ENCODE peak calls at places on chromosomes 2 and 18, in eight cellular contexts. W, O, I, M, L, N, Z and Q are unnamed samples.

GRCh38 chr18:75799449-75800330 is 372.2 kb upstream of the SMIM21 start:
- DNase-seq in O (no peak), W (no peak), L (peak), I (no peak), Z (no peak), M (peak), N (no peak), Q (peak)

GRCh38 chr2:203730076-203730729 is 23.8 kb downstream of the CD28 start:
- DNase-seq in O (no peak), L (no peak), Z (no peak), M (peak), N (no peak), I (no peak), W (peak), Q (no peak)

GRCh38 chr18:22103664-22104031 is 65.7 kb upstream of the GATA6 start:
- DNase-seq in M (no peak), Z (no peak), I (no peak), L (no peak), W (no peak), O (no peak), N (no peak), Q (no peak)

GRCh38 chr2:105324732-105325131 is 4.8 kb downstream of the TGFBRAP1 start:
- DNase-seq in Z (no peak), O (no peak), W (no peak), N (peak), L (peak), M (peak), I (no peak), Q (peak)

GRCh38 chr2:228703099-228703498 is 521.6 kb upstream of the SPHKAP start:
- DNase-seq in Z (no peak), W (no peak), O (no peak), L (no peak), I (no peak), N (no peak), M (no peak), Q (no peak)

GRCh38 chr2:197278804-197279763 is 31.5 kb downstream of the ANKRD44 start:
- DNase-seq in Z (no peak), M (peak), O (no peak), W (no peak), L (no peak), N (no peak), I (no peak), Q (peak)

GRCh38 chr2:237400199-237400598 is 13.8 kb downstream of the COL6A3 start:
- DNase-seq in O (no peak), M (no peak), N (no peak), Z (no peak), L (no peak), I (no peak), W (no peak), Q (no peak)

GRCh38 chr2:10462178-10463083 is 14.3 kb upstream of the ODC1 start:
- DNase-seq in N (no peak), L (no peak), M (no peak), I (no peak), W (no peak), Z (no peak), O (no peak), Q (no peak)

GRCh38 chr2:240394549-240394948 is 40.9 kb upstream of the GPC1 start:
- DNase-seq in N (no peak), M (no peak), W (no peak), L (no peak), Z (no peak), O (no peak), I (no peak), Q (no peak)

GRCh38 chr2:179211355-179211754 is 53.3 kb downstream of the SESTD1 start:
- DNase-seq in L (no peak), Z (no peak), O (no peak), M (no peak), N (no peak), I (no peak), W (no peak), Q (no peak)

GRCh38 chr2:71742953-71743601 is 289.7 kb downstream of the DYSF start:
- DNase-seq in Z (peak), O (peak), L (peak), N (peak), I (peak), W (no peak), M (peak), Q (peak)

GRCh38 chr2:153311432-153311831 is 167.1 kb downstream of the RPRM start:
- DNase-seq in L (no peak), M (no peak), O (no peak), I (peak), W (no peak), N (no peak), Z (no peak), Q (no peak)

GRCh38 chr2:84708442-84708841 is 172.4 kb downstream of the TRABD2A start:
- DNase-seq in O (no peak), Z (no peak), W (no peak), L (no peak), N (no peak), M (no peak), I (no peak), Q (no peak)

GRCh38 chr2:167335627-167336026 is 447.3 kb downstream of the XIRP2 start:
- DNase-seq in L (no peak), N (peak), M (peak), O (no peak), I (no peak), Z (no peak), W (no peak), Q (no peak)

GRCh38 chr18:11857177-11857887 is 6.1 kb downstream of the CHMP1B start:
- DNase-seq in O (peak), Z (peak), L (peak), W (peak), M (peak), N (peak), I (peak), Q (peak)

GRCh38 chr18:70453058-70453775 is 164.4 kb downstream of the SOCS6 start:
- DNase-seq in N (peak), W (peak), L (peak), I (no peak), O (no peak), M (peak), Z (no peak), Q (no peak)

GRCh38 chr18:261398-262073 is 6.3 kb downstream of the THOC1 start:
- DNase-seq in I (no peak), N (no peak), M (peak), L (peak), Z (no peak), W (no peak), O (no peak), Q (no peak)

GRCh38 chr2:110948027-110948687 is 172.6 kb upstream of the BCL2L11 start:
- DNase-seq in Z (no peak), L (no peak), O (no peak), W (no peak), N (no peak), M (no peak), I (no peak), Q (no peak)

GRCh38 chr2:111900859-111901258 is 2.5 kb downstream of the MERTK start:
- DNase-seq in Z (no peak), O (no peak), N (no peak), L (no peak), I (no peak), W (no peak), M (peak), Q (no peak)

GRCh38 chr2:167756427-167756826 is 491.0 kb downstream of the STK39 start:
- DNase-seq in Z (no peak), N (no peak), I (no peak), M (peak), L (no peak), O (no peak), W (no peak), Q (peak)

GRCh38 chr2:120635146-120635545 is 100.5 kb upstream of the GLI2 start:
- DNase-seq in L (no peak), M (no peak), W (no peak), Z (no peak), N (no peak), O (no peak), I (no peak), Q (no peak)

GRCh38 chr2:172196768-172197322 is 94.1 kb upstream of the DLX2 start:
- DNase-seq in O (no peak), L (peak), M (peak), Z (no peak), N (peak), W (peak), I (no peak), Q (no peak)

GRCh38 chr2:215531284-215531683 is 95.4 kb upstream of the FN1 start:
- DNase-seq in O (no peak), Z (no peak), I (no peak), N (no peak), W (no peak), L (peak), M (peak), Q (peak)

GRCh38 chr2:8669157-8669852 is 12.6 kb upstream of the ID2 start:
- DNase-seq in O (no peak), I (peak), W (no peak), M (peak), Z (no peak), L (peak), N (no peak), Q (peak)

GRCh38 chr2:656676-657075 is 20.5 kb downstream of the TMEM18 start:
- DNase-seq in N (no peak), Z (no peak), M (no peak), L (no peak), W (no peak), I (no peak), O (no peak), Q (no peak)

GRCh38 chr18:7497081-7497480 is 70.0 kb upstream of the PTPRM start:
- DNase-seq in Z (no peak), O (no peak), L (no peak), I (no peak), W (no peak), M (no peak), N (no peak), Q (no peak)

GRCh38 chr2:88707003-88707402 is 15.5 kb downstream of the RPIA start:
- DNase-seq in I (no peak), O (no peak), Z (no peak), W (no peak), N (no peak), L (no peak), M (no peak), Q (no peak)

GRCh38 chr2:27844821-27845255 is 45.3 kb downstream of the RBKS start:
- DNase-seq in I (no peak), L (no peak), W (no peak), M (peak), N (no peak), O (no peak), Z (no peak), Q (no peak)

GRCh38 chr2:54208364-54209240 is 47.4 kb downstream of the TSPYL6 start:
- DNase-seq in W (no peak), L (peak), N (peak), O (no peak), I (no peak), M (peak), Z (no peak), Q (no peak)

GRCh38 chr2:11506611-11506969 is 27.3 kb upstream of the GREB1 start:
- DNase-seq in M (no peak), W (no peak), O (no peak), N (no peak), Z (no peak), L (no peak), I (no peak), Q (no peak)

GRCh38 chr2:109644571-109645275 is 30.6 kb downstream of the SOWAHC start:
- DNase-seq in O (no peak), L (peak), M (no peak), I (no peak), Z (no peak), W (no peak), N (no peak), Q (no peak)

GRCh38 chr2:26469092-26469710 is 8.7 kb downstream of the OTOF start:
- DNase-seq in Z (no peak), O (peak), I (no peak), W (peak), M (peak), L (peak), N (peak), Q (no peak)

GRCh38 chr2:119367472-119368099 is 809 bp downstream of the DBI start:
- DNase-seq in O (no peak), Z (no peak), N (peak), I (peak), L (peak), W (no peak), M (peak), Q (no peak)

GRCh38 chr2:55636831-55637230 is 19.4 kb upstream of the PPP4R3B start:
- DNase-seq in I (no peak), M (no peak), N (no peak), W (no peak), Z (no peak), L (no peak), O (no peak), Q (no peak)

GRCh38 chr2:124316133-124316532 is 291.0 kb downstream of the CNTNAP5 start:
- DNase-seq in O (no peak), M (no peak), Z (no peak), L (no peak), W (no peak), I (no peak), N (no peak), Q (no peak)

GRCh38 chr2:163647300-163647699 is 88.5 kb downstream of the FIGN start:
- DNase-seq in Z (no peak), N (no peak), L (no peak), M (no peak), O (no peak), W (no peak), I (no peak), Q (no peak)

GRCh38 chr18:36583155-36583745 is 245.6 kb downstream of the TPGS2 start:
- DNase-seq in O (no peak), M (no peak), W (no peak), I (no peak), Z (no peak), L (no peak), N (no peak), Q (no peak)
- H3K4me3 ChIP-seq in O (no peak), M (no peak), W (no peak), I (no peak), Z (no peak), L (no peak), N (no peak), Q (no peak)

DNA sequence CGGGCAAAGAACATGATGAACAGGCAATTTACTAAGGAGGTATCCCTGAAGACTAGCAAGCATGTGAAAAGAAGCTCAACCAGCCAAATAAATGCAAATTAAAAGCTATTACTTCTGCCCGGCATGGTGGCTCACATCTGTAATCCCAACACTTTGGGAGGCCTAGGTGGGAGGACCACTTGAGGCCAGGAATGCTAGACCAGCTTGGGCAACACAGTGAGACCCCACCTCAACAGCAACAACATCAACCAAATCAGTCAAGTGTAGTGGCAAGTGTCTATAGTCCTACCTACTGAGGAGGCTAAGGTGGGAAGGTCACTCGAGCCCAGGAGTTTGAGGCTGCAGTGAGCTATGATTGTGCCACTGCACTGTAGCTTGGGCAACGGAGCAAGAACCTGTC is 139.1 kb downstream of the MEP1B start:
- DNase-seq in O (no peak), W (no peak), L (no peak), Z (no peak), I (no peak), M (no peak), N (no peak), Q (no peak)
- H3K4me3 ChIP-seq in O (no peak), W (no peak), L (no peak), Z (no peak), I (no peak), M (no peak), N (no peak), Q (no peak)

DNA sequence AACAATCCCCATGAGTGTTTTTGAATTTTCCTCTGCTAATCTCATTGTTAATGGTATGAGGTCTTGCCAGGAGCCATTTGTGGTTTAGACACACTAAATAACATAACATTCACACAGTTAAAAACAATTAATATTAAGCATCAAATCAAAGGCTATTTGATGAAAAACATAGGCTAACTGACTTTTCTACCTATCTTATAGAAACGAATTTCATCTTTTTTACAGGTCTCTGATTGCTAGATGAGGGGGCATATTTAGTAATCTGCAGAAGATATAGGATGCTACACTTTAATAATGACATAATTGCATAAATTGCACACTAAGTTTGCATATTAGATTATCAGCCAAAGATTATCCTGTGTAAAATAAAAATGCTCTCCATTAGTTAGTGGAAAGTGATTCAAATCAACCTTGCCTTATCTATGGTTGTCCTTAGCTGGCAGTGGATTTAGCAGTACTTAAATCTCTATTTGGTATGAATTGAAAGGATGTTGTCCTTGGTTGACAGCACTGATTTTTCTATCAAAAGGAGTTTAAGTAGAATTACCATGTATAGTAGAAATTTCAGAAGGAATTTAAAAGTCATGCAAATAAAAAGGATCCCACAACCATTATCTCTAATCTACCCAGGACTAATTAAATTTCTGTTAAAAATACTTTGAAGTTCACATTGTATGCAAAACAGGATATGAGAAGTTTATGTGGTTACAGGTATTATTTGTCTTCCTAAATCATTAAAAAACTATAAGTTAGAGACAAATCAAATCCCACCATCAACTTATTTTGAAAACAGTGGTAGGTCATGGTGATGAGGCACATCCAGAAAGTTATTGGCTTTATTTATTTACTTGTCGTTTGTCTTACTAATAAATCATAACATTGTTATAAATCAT is 50.6 kb upstream of the SPAG16 start:
- DNase-seq in M (no peak), O (no peak), L (no peak), I (no peak), N (no peak), W (no peak), Z (no peak), Q (no peak)
- H3K4me3 ChIP-seq in M (no peak), O (no peak), L (no peak), I (no peak), N (no peak), W (no peak), Z (no peak), Q (no peak)

GRCh38 chr18:62325806-62326645 is 916 bp downstream of the TNFRSF11A start:
- DNase-seq in O (no peak), L (peak), Z (no peak), N (no peak), M (peak), W (no peak), I (no peak), Q (no peak)

GRCh38 chr18:62324917-62325805 is at the start of gene TNFRSF11A:
- DNase-seq in I (peak), L (no peak), Z (no peak), O (no peak), M (no peak), W (peak), N (no peak), Q (no peak)

GRCh38 chr18:62326646-62327348 is 1.7 kb downstream of the TNFRSF11A start:
- DNase-seq in M (no peak), L (no peak), W (no peak), O (no peak), N (no peak), I (no peak), Z (no peak), Q (no peak)

GRCh38 chr18:62323483-62324354 is 1.4 kb upstream of the TNFRSF11A start:
- DNase-seq in W (no peak), L (no peak), I (no peak), M (no peak), Z (no peak), O (no peak), N (no peak), Q (no peak)

DNA sequence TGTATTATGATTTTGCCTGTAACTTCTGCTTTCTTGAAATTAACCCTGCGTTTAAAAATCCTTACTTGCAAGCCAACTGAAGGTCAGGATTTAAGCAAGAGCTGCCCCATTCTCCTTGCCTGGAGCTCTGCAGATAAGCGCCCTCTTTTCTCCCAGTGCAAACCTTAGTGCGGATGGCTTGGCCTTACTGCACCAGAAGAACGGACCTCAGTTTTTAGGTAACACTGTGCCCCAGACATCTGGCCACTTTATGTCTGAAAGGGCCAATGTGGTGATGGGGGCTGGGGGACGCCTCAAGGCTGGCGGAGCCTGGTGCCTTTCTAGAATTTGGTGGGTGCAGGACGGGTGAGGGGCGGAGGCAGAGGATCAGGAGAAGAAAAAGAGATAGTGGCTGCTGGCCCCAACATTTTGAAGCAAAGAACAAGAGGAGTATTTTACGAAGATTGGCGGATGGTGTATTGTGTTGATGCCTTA is 718 bp upstream of the TNFRSF11A start:
- DNase-seq in I (no peak), W (no peak), O (no peak), N (no peak), L (no peak), Z (no peak), M (no peak), Q (no peak)
- H3K4me3 ChIP-seq in I (peak), W (peak), O (no peak), N (no peak), L (no peak), Z (peak), M (no peak), Q (no peak)

GRCh38 chr2:59463401-59463800 is 1090.1 kb downstream of the BCL11A start:
- DNase-seq in N (no peak), I (no peak), M (no peak), L (no peak), O (no peak), W (no peak), Z (no peak), Q (no peak)
- H3K4me3 ChIP-seq in N (no peak), I (no peak), M (no peak), L (no peak), O (no peak), W (no peak), Z (no peak), Q (no peak)

GRCh38 chr2:17877811-17878221 is 651 bp upstream of the KCNS3 start:
- DNase-seq in O (no peak), L (peak), W (peak), M (peak), N (no peak), Z (no peak), I (no peak), Q (no peak)

GRCh38 chr2:17879913-17880274 is 1.4 kb downstream of the KCNS3 start:
- DNase-seq in I (no peak), W (no peak), O (no peak), M (no peak), Z (no peak), L (no peak), N (no peak), Q (no peak)

GRCh38 chr2:17878222-17879136 is at the start of gene KCNS3:
- DNase-seq in O (no peak), M (peak), N (peak), L (peak), W (no peak), Z (no peak), I (peak), Q (no peak)

GRCh38 chr2:17876590-17876989 is 1.9 kb upstream of the KCNS3 start:
- DNase-seq in W (no peak), Z (no peak), M (no peak), N (no peak), O (no peak), L (no peak), I (no peak), Q (no peak)

GRCh38 chr2:17879137-17879912 is 858 bp downstream of the KCNS3 start:
- DNase-seq in L (peak), M (peak), N (peak), I (peak), Z (no peak), O (peak), W (no peak), Q (peak)
- H3K4me3 ChIP-seq in L (peak), M (peak), N (peak), I (peak), Z (peak), O (peak), W (no peak), Q (peak)

GRCh38 chr2:238854246-238854645 is 6.4 kb downstream of the TWIST2 start:
- DNase-seq in Z (no peak), W (no peak), L (no peak), M (no peak), O (no peak), I (no peak), N (no peak), Q (no peak)
- H3K4me3 ChIP-seq in Z (no peak), W (no peak), L (peak), M (no peak), O (peak), I (no peak), N (peak), Q (no peak)